ENCODE peak calls at places on chromosomes 16 and 17, in seven cellular contexts. A is HCT116, Z is H1, M is Panc1, F is HepG2, Y is GM12878, R is K562. D is an unnamed sample.

GRCh38 chr16:19874026-19874425 is 10.6 kb downstream of the GPRC5B start:
- DNase-seq in A (no peak), Z (no peak), M (no peak), F (no peak), Y (no peak), R (no peak), D (no peak)

GRCh38 chr17:38539386-38539785 is 66.4 kb downstream of the SRCIN1 start:
- DNase-seq in A (no peak), Z (no peak), M (no peak), F (no peak), Y (no peak), R (no peak), D (no peak)

GRCh38 chr17:76087531-76087930 is 8.5 kb downstream of the ZACN start:
- DNase-seq in A (no peak), Z (no peak), M (no peak), F (no peak), Y (no peak), R (no peak), D (peak; percentile 21)

GRCh38 chr16:22326771-22327445 is 29.7 kb downstream of the POLR3E start:
- DNase-seq in A (no peak), Z (no peak), M (no peak), F (no peak), Y (no peak), R (no peak), D (no peak)

GRCh38 chr17:17774009-17774881 is 62.5 kb downstream of the SREBF1 start:
- DNase-seq in A (no peak), Z (no peak), M (no peak), F (no peak), Y (no peak), R (no peak), D (no peak)

GRCh38 chr16:76583466-76583865 is 306.3 kb downstream of the CNTNAP4 start:
- DNase-seq in A (no peak), Z (no peak), M (no peak), F (no peak), Y (no peak), R (no peak), D (peak; percentile 55)

GRCh38 chr17:80678621-80679020 is 134.0 kb downstream of the RPTOR start:
- DNase-seq in A (no peak), Z (no peak), M (no peak), F (no peak), Y (no peak), R (no peak), D (no peak)

GRCh38 chr17:80636356-80637285 is 92.0 kb downstream of the RPTOR start:
- DNase-seq in A (no peak), Z (no peak), M (no peak), F (no peak), Y (no peak), R (no peak), D (no peak)

GRCh38 chr16:82824408-82824807 is 197.6 kb downstream of the CDH13 start:
- DNase-seq in A (no peak), Z (no peak), M (no peak), F (no peak), Y (no peak), R (no peak), D (no peak)

GRCh38 chr17:73747221-73748002 is 103.2 kb upstream of the SDK2 start:
- DNase-seq in A (no peak), Z (no peak), M (no peak), F (no peak), Y (no peak), R (no peak), D (no peak)

GRCh38 chr17:77375108-77375507 is 234.3 kb downstream of the SEC14L1 start:
- DNase-seq in A (no peak), Z (no peak), M (no peak), F (no peak), Y (no peak), R (no peak), D (no peak)

GRCh38 chr16:30983289-30983889 is 1.6 kb upstream of the HSD3B7 start:
- DNase-seq in A (no peak), Z (no peak), M (no peak), F (no peak), Y (no peak), R (no peak), D (no peak)

GRCh38 chr16:8505327-8505991 is 84.9 kb downstream of the TMEM114 start:
- DNase-seq in A (no peak), Z (no peak), M (no peak), F (no peak), Y (no peak), R (no peak), D (no peak)

GRCh38 chr17:40557531-40558299 is 7.6 kb downstream of the CCR7 start:
- DNase-seq in A (no peak), Z (no peak), M (no peak), F (no peak), Y (no peak), R (no peak), D (no peak)

GRCh38 chr17:67639555-67639954 is 78.2 kb upstream of the NOL11 start:
- DNase-seq in A (no peak), Z (no peak), M (no peak), F (peak; percentile 68), Y (no peak), R (no peak), D (no peak)

GRCh38 chr16:57100445-57100844 is 8.1 kb downstream of the CPNE2 start:
- DNase-seq in A (no peak), Z (no peak), M (no peak), F (no peak), Y (no peak), R (no peak), D (no peak)
- H3K4me1 ChIP-seq in A (peaks cover 9% of the 10 kb centered on the region), Z (peaks cover 3% of the 10 kb centered on the region), M (peaks cover 7% of the 10 kb centered on the region), F (no peaks in the 10 kb centered on the region), Y (peaks cover 5% of the 10 kb centered on the region), R (peaks cover 4% of the 10 kb centered on the region), D (no peaks in the 10 kb centered on the region)

DNA sequence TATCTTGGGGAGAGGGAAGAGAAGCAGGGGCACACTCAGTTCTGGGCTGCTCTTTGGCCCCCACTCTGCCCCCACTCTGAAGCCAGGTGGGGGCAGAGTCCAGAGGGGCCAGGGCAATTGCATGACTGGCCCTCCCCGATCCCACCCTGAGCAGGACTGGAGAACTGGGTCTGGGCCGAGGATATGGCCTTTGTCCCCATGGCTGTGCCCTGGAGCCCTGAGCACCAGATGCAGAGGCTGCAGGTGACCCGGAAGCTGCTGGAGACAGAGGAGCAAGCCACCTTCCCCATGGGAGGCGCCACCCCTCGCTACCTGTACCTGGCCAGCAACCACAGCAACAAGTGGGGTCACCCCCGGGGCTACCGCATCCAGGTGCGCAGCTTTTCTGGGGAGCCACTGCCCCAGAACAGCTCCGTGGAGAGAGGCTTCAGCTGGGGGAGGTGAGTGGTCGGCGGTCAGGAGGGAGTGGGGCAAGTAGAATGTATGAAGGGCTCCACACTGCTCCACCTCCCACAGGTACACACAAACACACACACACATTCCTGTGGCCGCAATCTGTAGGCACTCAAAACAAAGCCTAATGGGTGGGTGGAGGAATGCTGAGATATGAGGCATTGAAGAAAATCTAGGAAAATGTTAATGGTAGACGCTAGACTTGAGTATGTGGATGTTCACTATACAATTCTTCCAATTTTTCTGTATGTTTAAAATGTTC is 21.4 kb downstream of the AOC3 start:
- DNase-seq in A (no peak), Z (no peak), M (no peak), F (no peak), Y (no peak), R (no peak), D (no peak)
- TF ChIP-seq SIN3A in A (no peak), Z (no peak), M (no peak), F (no peak), Y (no peak), R (no peak), D (no peak)

DNA sequence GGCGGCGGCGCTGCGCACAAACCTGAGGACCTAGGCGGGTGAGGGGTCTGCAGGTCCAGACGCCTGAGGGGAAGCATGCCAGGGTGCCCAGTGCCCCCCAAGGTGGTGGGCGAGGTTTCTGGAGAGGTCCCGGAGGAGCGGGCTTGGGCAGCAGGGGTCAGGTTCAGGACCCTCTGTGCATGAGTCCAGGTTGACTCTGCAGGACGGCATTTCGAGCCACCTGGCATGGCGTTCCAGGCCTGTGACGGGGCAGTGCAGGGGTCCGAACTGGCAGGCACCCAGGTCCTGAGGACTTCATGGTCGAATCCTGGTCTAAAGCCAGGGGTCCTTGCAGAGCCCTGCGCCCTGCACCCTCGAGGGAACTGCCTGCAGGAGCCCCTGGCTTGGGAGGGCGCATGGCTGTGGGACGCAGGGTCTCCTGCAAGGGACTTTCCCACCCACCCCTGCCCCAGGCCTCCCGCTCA is 3.5 kb downstream of the SLC16A3 start:
- DNase-seq in A (no peak), Z (no peak), M (no peak), F (no peak), Y (no peak), R (no peak), D (no peak)
- H3K4me1 ChIP-seq in A (peaks cover 55% of the 10 kb centered on the region), Z (peaks cover 18% of the 10 kb centered on the region), M (peaks cover 63% of the 10 kb centered on the region), F (peaks cover 75% of the 10 kb centered on the region), Y (peaks cover 46% of the 10 kb centered on the region), R (peaks cover 92% of the 10 kb centered on the region), D (peaks cover 17% of the 10 kb centered on the region)

DNA sequence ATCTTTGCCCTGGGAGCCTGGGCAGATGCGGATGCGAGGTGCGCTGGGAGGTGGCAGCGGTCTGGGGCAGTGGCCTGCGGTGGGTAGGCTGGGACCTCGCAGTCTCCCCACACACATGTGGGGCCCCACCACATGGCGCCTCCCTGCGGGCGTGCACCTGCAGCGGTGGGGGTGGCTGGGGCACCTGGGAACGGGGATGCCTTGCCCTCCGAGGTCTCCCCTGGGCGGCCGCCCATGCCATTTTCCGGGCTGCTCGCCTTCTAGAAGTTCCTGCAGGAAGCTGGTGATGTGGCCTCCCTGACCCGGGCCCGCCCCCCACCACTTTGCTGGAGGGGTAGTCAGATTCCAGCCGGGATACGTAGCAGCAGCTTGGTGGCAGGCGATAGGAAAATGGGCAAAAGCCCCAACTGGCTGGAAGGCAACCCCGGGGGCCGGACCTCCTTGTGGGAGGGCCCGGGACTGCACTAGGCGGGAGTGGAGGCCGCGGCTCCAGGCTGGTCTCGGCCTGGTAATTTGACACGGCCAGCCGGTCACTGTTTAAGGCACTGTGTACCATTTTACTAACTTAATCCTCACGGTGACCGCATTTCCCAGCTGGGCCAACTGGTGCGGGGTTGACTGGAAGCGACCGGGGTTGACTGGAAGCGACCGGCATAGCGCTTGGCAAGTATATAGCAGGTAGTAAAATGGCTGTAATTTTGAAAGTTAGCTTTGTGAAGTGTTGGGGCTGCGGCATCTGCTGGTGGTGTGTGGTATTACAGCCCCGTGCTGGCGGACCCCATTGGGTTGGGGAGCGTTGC is 38.5 kb downstream of the IGF2BP1 start:
- DNase-seq in A (peak; percentile 82), Z (peak; percentile 91), M (peak; percentile 27), F (no peak), Y (no peak), R (peak; percentile 64), D (peak; percentile 84)
- TF ChIP-seq SIN3A in A (no peak), Z (no peak), M (no peak), F (no peak), Y (no peak), R (no peak), D (no peak)

DNA sequence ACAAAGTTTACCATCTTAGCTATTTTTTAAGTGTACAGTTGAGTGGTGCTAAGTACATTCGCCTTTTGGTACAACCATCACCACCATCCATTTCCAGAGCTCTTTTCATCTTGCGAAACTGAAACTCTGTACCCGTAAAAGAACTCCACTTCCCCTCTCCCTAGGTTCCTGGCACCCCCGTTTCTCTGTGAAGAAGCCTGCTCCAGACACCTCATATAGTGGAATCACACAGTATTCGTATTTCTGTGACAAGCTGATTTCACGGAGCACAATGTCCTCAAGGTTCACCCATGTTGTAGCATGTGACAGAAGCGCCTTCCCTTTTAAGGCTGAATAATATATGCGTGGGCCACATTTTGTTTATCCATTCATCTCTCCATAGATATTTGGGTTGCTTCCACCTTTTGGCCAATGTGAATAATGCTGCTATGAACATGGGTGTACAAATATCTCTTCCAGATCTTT is 54.2 kb upstream of the MAP3K14 start:
- DNase-seq in A (peak; percentile 56), Z (no peak), M (no peak), F (no peak), Y (no peak), R (no peak), D (no peak)
- H3K4me1 ChIP-seq in A (peaks cover 53% of the 10 kb centered on the region), Z (peaks cover 24% of the 10 kb centered on the region), M (peaks cover 50% of the 10 kb centered on the region), F (peaks cover 40% of the 10 kb centered on the region), Y (peaks cover 37% of the 10 kb centered on the region), R (peaks cover 18% of the 10 kb centered on the region), D (peaks cover 31% of the 10 kb centered on the region)

GRCh38 chr17:30969989-30970680 is 704 bp upstream of the RNF135 start:
- DNase-seq in A (no peak), Z (peak; percentile 56), M (no peak), F (no peak), Y (no peak), R (no peak), D (no peak)
- TF ChIP-seq SIN3A in A (no peak), Z (no peak), M (no peak), F (no peak), Y (no peak), R (no peak), D (no peak)

D was measured in SK-N-SH.